ENCODE peak calls at places on chromosomes 4 and X, in ten cellular contexts. A is cardiac muscle cell, L is ovary, J is thyroid gland, T is heart left ventricle, B is GM10248, X is mesothelial cell of epicardium, O is astrocyte, R is dorsolateral prefrontal cortex, F is lung. D is an unnamed sample.

GRCh38 chr4:48333587-48333986 is 7.7 kb upstream of the SLAIN2 start:
- DNase-seq in B (no peak), J (no peak), X (no peak), A (no peak), L (no peak), T (no peak), F (no peak), O (no peak), R (no peak), D (no peak)

GRCh38 chr4:5710962-5711478 is at the start of gene EVC:
- DNase-seq in R (no peak), X (peak; percentile 79), O (peak; percentile 67), L (peak; percentile 87), J (peak; percentile 91), T (peak; percentile 87), A (peak; percentile 83), B (peak; percentile 46), F (peak; percentile 83), D (peak; percentile 35)

GRCh38 chrX:72182924-72183323 is 1.4 kb downstream of the PIN4 start:
- DNase-seq in F (no peak), B (no peak), T (no peak), X (no peak), J (no peak), A (no peak), L (no peak), R (no peak), O (no peak), D (no peak)

GRCh38 chrX:17170973-17171372 is 204.0 kb upstream of the NHS start:
- DNase-seq in O (no peak), J (no peak), R (no peak), L (peak; percentile 25), X (no peak), T (no peak), A (no peak), F (no peak), B (no peak), D (no peak)

GRCh38 chr4:48271626-48272025 is 2.0 kb upstream of the TEC start:
- DNase-seq in O (no peak), T (no peak), R (no peak), F (no peak), B (no peak), A (no peak), L (no peak), J (no peak), X (no peak), D (no peak)

GRCh38 chr4:6887591-6888371 is 21.8 kb upstream of the TBC1D14 start:
- DNase-seq in L (peak; percentile 17), T (peak; percentile 76), O (no peak), B (peak; percentile 25), F (no peak), J (no peak), A (no peak), R (no peak), X (no peak), D (no peak)

GRCh38 chrX:110341189-110342035 is 17.2 kb upstream of the RTL9 start:
- DNase-seq in X (no peak), B (peak; percentile 7), F (no peak), J (no peak), T (no peak), L (no peak), R (no peak), O (peak; percentile 84), A (peak; percentile 74), D (no peak)

GRCh38 chrX:69299271-69299670 is 134.0 kb upstream of the PJA1 start:
- DNase-seq in X (no peak), A (no peak), T (no peak), B (no peak), O (no peak), F (no peak), R (no peak), J (no peak), L (no peak), D (no peak)

GRCh38 chr4:86048426-86048825 is 311.4 kb downstream of the MAPK10 start:
- DNase-seq in O (peak; percentile 49), X (no peak), A (no peak), F (no peak), J (no peak), L (no peak), R (no peak), B (no peak), T (no peak), D (no peak)

GRCh38 chrX:110280954-110281353 is 36.9 kb downstream of the AMMECR1 start:
- DNase-seq in A (no peak), T (no peak), F (no peak), O (peak; percentile 61), J (no peak), L (no peak), X (no peak), B (no peak), R (no peak), D (no peak)

GRCh38 chrX:281166-281999 is at the start of gene PLCXD1:
- DNase-seq in A (peak; percentile 46), X (peak; percentile 69), O (no peak), F (no peak), R (peak; percentile 37), T (no peak), L (no peak), J (peak; percentile 15), B (peak; percentile 72), D (peak; percentile 44)

GRCh38 chr4:3657917-3658913 is 108.0 kb upstream of the ADRA2C start:
- DNase-seq in R (no peak), O (peak; percentile 53), T (peak; percentile 41), J (no peak), X (no peak), B (no peak), L (peak; percentile 35), F (no peak), A (peak; percentile 62), D (no peak)

GRCh38 chr4:117968606-117969005 is 65.7 kb upstream of the NDST3 start:
- DNase-seq in R (no peak), L (no peak), J (no peak), T (no peak), B (no peak), A (no peak), F (no peak), X (no peak), O (no peak), D (no peak)

GRCh38 chrX:56762220-56762619 is 33.2 kb downstream of the NBDY start:
- DNase-seq in F (no peak), B (peak; percentile 47), O (no peak), A (no peak), J (no peak), R (no peak), L (no peak), T (no peak), X (no peak), D (no peak)

GRCh38 chrX:56764153-56764974 is 35.3 kb downstream of the NBDY start:
- DNase-seq in O (peak; percentile 56), R (peak; percentile 77), B (peak; percentile 65), F (peak; percentile 81), A (peak; percentile 84), J (peak; percentile 53), L (peak; percentile 86), X (no peak), T (peak; percentile 80), D (no peak)

GRCh38 chrX:56764975-56765791 is 36.1 kb downstream of the NBDY start:
- DNase-seq in R (no peak), A (no peak), B (peak; percentile 44), X (no peak), L (no peak), T (no peak), O (no peak), J (no peak), F (peak; percentile 28), D (no peak)

GRCh38 chrX:56762707-56763555 is 33.9 kb downstream of the NBDY start:
- DNase-seq in B (peak; percentile 6), X (no peak), T (no peak), F (no peak), J (no peak), R (no peak), O (no peak), A (no peak), L (no peak), D (no peak)

DNA sequence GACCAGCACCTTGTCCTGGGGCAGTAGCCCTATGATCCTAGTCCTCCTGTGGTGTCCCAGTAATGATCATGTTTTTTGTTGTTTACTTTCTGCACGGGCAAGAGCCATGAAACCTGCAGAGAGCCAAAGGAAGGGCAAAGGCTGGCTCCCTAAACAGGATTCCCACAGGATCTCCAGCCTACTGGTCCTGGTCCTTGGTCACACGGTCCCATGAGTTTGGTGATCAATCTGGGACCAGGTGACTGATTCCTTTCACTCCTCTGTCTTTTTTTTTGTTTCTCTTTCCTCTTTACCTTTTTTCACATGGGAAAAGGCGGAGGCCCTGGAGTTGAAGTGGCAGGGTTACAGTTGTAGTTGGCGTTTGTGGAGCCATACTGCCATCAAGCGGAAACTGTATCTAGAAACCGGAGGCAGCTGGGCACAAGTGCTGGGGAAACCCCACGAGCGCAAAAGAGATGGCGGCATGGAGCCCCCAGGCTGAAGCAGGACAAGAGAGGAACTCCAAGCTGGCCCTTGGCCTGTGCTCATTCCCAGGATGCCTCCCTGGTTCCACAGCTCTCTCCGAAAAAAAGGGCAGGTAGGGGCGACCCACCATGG is 34.6 kb downstream of the NBDY start:
- DNase-seq in L (peak; percentile 89), A (no peak), O (peak; percentile 16), X (no peak), F (peak; percentile 84), R (peak; percentile 84), T (peak; percentile 82), J (no peak), B (peak; percentile 48), D (no peak)
- TF ChIP-seq CTCF in L (peak; percentile 13), A (no peak), O (no peak), X (no peak), F (peak; percentile 37), R (peak; percentile 30), T (no peak), J (no peak), B (no peak), D (no peak)

GRCh38 chrX:136627381-136627780 is 20.6 kb upstream of the CD40LG start:
- DNase-seq in L (no peak), A (no peak), T (no peak), R (no peak), J (no peak), B (no peak), X (no peak), F (no peak), O (no peak), D (no peak)
- TF ChIP-seq CTCF in L (no peak), A (no peak), T (no peak), R (no peak), J (no peak), B (no peak), X (no peak), F (no peak), O (no peak), D (no peak)

GRCh38 chr4:1726146-1726934 is 5.0 kb downstream of the TACC3 start:
- DNase-seq in O (peak; percentile 42), B (peak; percentile 84), T (peak; percentile 91), X (peak; percentile 96), F (peak; percentile 89), A (peak; percentile 85), R (peak; percentile 89), L (peak; percentile 87), J (peak; percentile 95), D (peak; percentile 84)
- TF ChIP-seq CTCF in O (peak; percentile 99), B (peak; percentile 94), T (peak; percentile 99), X (peak; percentile 99), F (peak; percentile 93), A (peak; percentile 98), R (peak; percentile 96), L (peak; percentile 77), J (peak; percentile 98), D (peak; percentile 96)

DNA sequence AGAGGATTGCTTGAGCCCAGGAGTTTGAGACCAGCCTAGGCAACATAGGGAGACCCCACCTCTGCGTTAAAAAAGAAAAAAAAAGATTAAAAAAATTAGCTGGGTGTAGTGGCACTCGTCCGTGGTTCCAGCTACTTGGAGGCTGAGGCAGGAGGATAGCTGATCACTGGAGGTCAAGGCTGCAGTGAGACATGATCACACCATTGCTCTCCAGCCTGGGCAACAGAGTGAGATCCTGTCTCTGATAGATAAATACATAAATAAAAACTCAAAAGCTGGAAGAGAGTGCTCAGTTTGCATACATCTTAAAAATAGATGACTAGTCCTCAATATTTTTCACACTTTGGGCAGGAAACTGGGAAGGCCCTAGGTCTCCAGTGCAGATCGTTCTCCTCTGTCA is 54.1 kb downstream of the TMEM131L start:
- DNase-seq in J (no peak), T (no peak), O (no peak), R (no peak), B (no peak), F (no peak), L (no peak), A (no peak), X (no peak), D (no peak)
- TF ChIP-seq CTCF in J (no peak), T (no peak), O (no peak), R (no peak), B (no peak), F (no peak), L (no peak), A (no peak), X (no peak), D (no peak)

D was measured in D721Med.